ENCODE peak calls at places on chromosomes 16 and 17, in nine cellular contexts. P, W, J, D, Z, N, X, G and Y are unnamed samples. For H3K27me3, the result is how much of the 10 kb centered on the place peaks cover.

GRCh38 chr16:10577305-10578202 is 2.8 kb downstream of the EMP2 start:
- DNase-seq in P (peak), W (no peak), J (no peak), D (no peak), Z (peak), N (peak), X (no peak), G (no peak), Y (no peak)

GRCh38 chr16:64089697-64090096 is 1032.2 kb downstream of the CDH11 start:
- DNase-seq in P (peak), W (peak), J (peak), D (peak), Z (peak), N (no peak), X (peak), G (no peak), Y (no peak)

GRCh38 chr16:8818499-8819270 is 21.0 kb downstream of the PMM2 start:
- DNase-seq in P (no peak), W (no peak), J (no peak), D (no peak), Z (no peak), N (no peak), X (no peak), G (no peak), Y (no peak)

GRCh38 chr16:78177927-78178326 is 78.5 kb downstream of the WWOX start:
- DNase-seq in P (no peak), W (peak), J (no peak), D (no peak), Z (peak), N (no peak), X (no peak), G (no peak), Y (no peak)

GRCh38 chr16:19014456-19014855 is 30.7 kb downstream of the TMC7 start:
- DNase-seq in P (peak), W (no peak), J (peak), D (no peak), Z (no peak), N (peak), X (peak), G (no peak), Y (peak)

GRCh38 chr16:4373909-4374742 is 2.5 kb downstream of the VASN start:
- DNase-seq in P (peak), W (peak), J (peak), D (peak), Z (peak), N (peak), X (peak), G (no peak), Y (no peak)

GRCh38 chr16:27781195-27781524 is 231.2 kb downstream of the KATNIP start:
- DNase-seq in P (peak), W (no peak), J (no peak), D (no peak), Z (no peak), N (peak), X (peak), G (no peak), Y (no peak)

GRCh38 chr16:56631832-56632159 is 663 bp upstream of the MT1M start:
- DNase-seq in P (no peak), W (no peak), J (no peak), D (no peak), Z (no peak), N (no peak), X (no peak), G (no peak), Y (no peak)

GRCh38 chr16:89538286-89538685 is 22.2 kb upstream of the RPL13 start:
- DNase-seq in P (no peak), W (no peak), J (no peak), D (no peak), Z (no peak), N (no peak), X (no peak), G (no peak), Y (no peak)

GRCh38 chr17:83080641-83081560 is 1.5 kb downstream of the METRNL start:
- DNase-seq in P (no peak), W (peak), J (no peak), D (no peak), Z (peak), N (no peak), X (peak), G (no peak), Y (no peak)

GRCh38 chr17:33526753-33527152 is 233.7 kb upstream of the ASIC2 start:
- DNase-seq in P (no peak), W (no peak), J (no peak), D (no peak), Z (no peak), N (no peak), X (no peak), G (no peak), Y (no peak)

GRCh38 chr17:81165246-81166032 is at the start of gene PVALEF:
- DNase-seq in P (no peak), W (peak), J (peak), D (no peak), Z (peak), N (no peak), X (no peak), G (peak), Y (no peak)

GRCh38 chr17:34318474-34318873 is 761 bp upstream of the CCL8 start:
- DNase-seq in P (no peak), W (no peak), J (no peak), D (no peak), Z (peak), N (no peak), X (no peak), G (peak), Y (no peak)

GRCh38 chr16:1537763-1538289 is 4.4 kb downstream of the TMEM204 start:
- DNase-seq in P (no peak), W (no peak), J (no peak), D (no peak), Z (no peak), N (no peak), X (no peak), G (no peak), Y (no peak)

GRCh38 chr16:22318690-22319358 is 21.6 kb downstream of the POLR3E start:
- DNase-seq in P (no peak), W (peak), J (no peak), D (peak), Z (peak), N (no peak), X (peak), G (no peak), Y (no peak)

GRCh38 chr17:19327039-19327776 is 35.3 kb downstream of the B9D1 start:
- DNase-seq in P (no peak), W (no peak), J (no peak), D (peak), Z (no peak), N (peak), X (peak), G (no peak), Y (peak)

GRCh38 chr17:63274156-63274555 is 171.9 kb downstream of the CYB561 start:
- DNase-seq in P (peak), W (no peak), J (peak), D (no peak), Z (no peak), N (peak), X (peak), G (no peak), Y (no peak)

GRCh38 chr16:81522141-81522701 is 77.6 kb downstream of the CMIP start:
- DNase-seq in P (no peak), W (no peak), J (no peak), D (no peak), Z (no peak), N (no peak), X (no peak), G (peak), Y (peak)

GRCh38 chr17:29828676-29829291 is 101.2 kb downstream of the SSH2 start:
- DNase-seq in P (no peak), W (no peak), J (no peak), D (no peak), Z (no peak), N (no peak), X (no peak), G (no peak), Y (no peak)

GRCh38 chr16:65125871-65126270 is 4.0 kb upstream of the CDH11 start:
- DNase-seq in P (no peak), W (peak), J (no peak), D (no peak), Z (no peak), N (no peak), X (peak), G (peak), Y (no peak)

GRCh38 chr16:1991588-1992474 is 2.1 kb downstream of the SYNGR3 start:
- DNase-seq in P (peak), W (peak), J (peak), D (peak), Z (peak), N (peak), X (peak), G (peak), Y (peak)

GRCh38 chr17:28267720-28268609 is 51.0 kb upstream of the TMEM97 start:
- DNase-seq in P (no peak), W (no peak), J (no peak), D (no peak), Z (no peak), N (no peak), X (no peak), G (no peak), Y (no peak)

GRCh38 chr17:59342681-59343127 is 11.2 kb downstream of the YPEL2 start:
- DNase-seq in P (no peak), W (no peak), J (no peak), D (no peak), Z (no peak), N (no peak), X (no peak), G (no peak), Y (no peak)

GRCh38 chr16:65312071-65312470 is 190.2 kb upstream of the CDH11 start:
- DNase-seq in P (no peak), W (no peak), J (no peak), D (no peak), Z (no peak), N (no peak), X (peak), G (no peak), Y (no peak)

GRCh38 chr17:56451629-56452028 is 141.9 kb upstream of the NOG start:
- DNase-seq in P (no peak), W (no peak), J (no peak), D (peak), Z (no peak), N (no peak), X (no peak), G (no peak), Y (no peak)

GRCh38 chr17:34658796-34659195 is 79.4 kb downstream of the TMEM132E start:
- DNase-seq in P (no peak), W (no peak), J (no peak), D (no peak), Z (no peak), N (no peak), X (no peak), G (no peak), Y (no peak)

GRCh38 chr17:40068584-40068916 is 5.8 kb downstream of the THRA start:
- DNase-seq in P (no peak), W (no peak), J (no peak), D (no peak), Z (no peak), N (no peak), X (no peak), G (no peak), Y (no peak)

GRCh38 chr17:68378202-68379149 is 78.8 kb downstream of the WIPI1 start:
- DNase-seq in P (peak), W (peak), J (peak), D (peak), Z (peak), N (peak), X (peak), G (peak), Y (peak)

GRCh38 chr17:35540589-35541404 is 3.3 kb upstream of the SLFN12L start:
- DNase-seq in P (peak), W (no peak), J (peak), D (no peak), Z (no peak), N (peak), X (peak), G (no peak), Y (no peak)

GRCh38 chr16:1530883-1531637 is 2.4 kb upstream of the TMEM204 start:
- DNase-seq in P (peak), W (peak), J (peak), D (no peak), Z (no peak), N (peak), X (peak), G (no peak), Y (no peak)

GRCh38 chr17:74491645-74492044 is 25.2 kb downstream of the CD300A start:
- DNase-seq in P (no peak), W (no peak), J (no peak), D (no peak), Z (no peak), N (no peak), X (no peak), G (no peak), Y (no peak)

GRCh38 chr16:12611916-12612597 is 191.6 kb downstream of the CPPED1 start:
- DNase-seq in P (no peak), W (no peak), J (no peak), D (no peak), Z (no peak), N (no peak), X (no peak), G (no peak), Y (no peak)

GRCh38 chr16:12611006-12611477 is 192.6 kb downstream of the CPPED1 start:
- DNase-seq in P (no peak), W (no peak), J (no peak), D (peak), Z (no peak), N (no peak), X (no peak), G (no peak), Y (no peak)

GRCh38 chr16:12612598-12613101 is 191.0 kb downstream of the CPPED1 start:
- DNase-seq in P (no peak), W (peak), J (no peak), D (peak), Z (no peak), N (no peak), X (no peak), G (peak), Y (no peak)

GRCh38 chr16:12613131-12613991 is 190.3 kb downstream of the CPPED1 start:
- DNase-seq in P (no peak), W (peak), J (no peak), D (peak), Z (no peak), N (no peak), X (no peak), G (peak), Y (no peak)

GRCh38 chr16:12609937-12610699 is 193.6 kb downstream of the CPPED1 start:
- DNase-seq in P (no peak), W (no peak), J (no peak), D (peak), Z (no peak), N (no peak), X (no peak), G (no peak), Y (no peak)
- H3K27me3 ChIP-seq in P (under half), W (under half), J (under half), D (under half), Z (under half), N (under half), X (under half), G (under half), Y (under half)

DNA sequence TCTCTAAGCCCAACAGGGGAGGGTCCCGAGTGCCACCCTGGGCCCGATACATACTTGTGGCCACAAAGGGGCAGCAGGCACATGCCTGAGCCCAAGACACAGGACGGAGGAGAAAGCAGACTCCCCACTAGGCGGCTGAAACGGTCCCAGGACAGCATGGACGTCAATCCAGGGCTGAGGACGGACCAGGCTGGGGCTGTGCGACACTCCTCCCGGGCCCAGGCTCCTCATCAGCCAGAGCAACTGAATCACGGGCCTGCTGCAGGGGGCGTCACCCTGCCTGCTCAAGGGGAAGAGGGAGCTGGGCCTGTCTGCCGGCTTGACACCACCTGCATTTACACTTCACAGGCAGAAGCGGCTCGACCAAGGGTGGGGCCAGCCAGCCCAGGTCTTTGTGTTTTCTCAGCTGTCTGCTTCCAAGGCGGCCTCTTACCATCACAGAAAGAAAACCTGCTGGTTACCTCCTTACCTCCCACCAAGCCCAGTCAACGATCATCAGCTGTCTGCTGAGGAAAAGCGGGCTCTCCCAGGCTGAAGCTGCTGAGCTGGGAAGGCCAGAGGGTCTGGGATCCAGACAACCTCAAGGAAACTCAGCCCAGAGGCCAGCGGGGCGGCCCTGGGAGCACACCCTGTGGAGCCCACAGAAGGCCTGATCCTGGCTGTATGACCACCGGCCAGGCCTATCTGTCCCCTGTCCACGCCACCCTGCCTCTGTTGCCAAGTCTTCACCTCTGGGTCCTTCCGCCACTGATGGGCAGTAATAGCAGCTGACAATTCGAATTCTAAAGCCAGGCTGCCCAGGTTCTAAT is 26.4 kb downstream of the KIFC3 start:
- DNase-seq in P (no peak), W (peak), J (no peak), D (no peak), Z (peak), N (no peak), X (peak), G (peak), Y (no peak)
- TF ChIP-seq CTCF in P (no peak), W (peak), J (no peak), D (no peak), Z (peak), N (peak), X (peak), G (peak), Y (peak)

DNA sequence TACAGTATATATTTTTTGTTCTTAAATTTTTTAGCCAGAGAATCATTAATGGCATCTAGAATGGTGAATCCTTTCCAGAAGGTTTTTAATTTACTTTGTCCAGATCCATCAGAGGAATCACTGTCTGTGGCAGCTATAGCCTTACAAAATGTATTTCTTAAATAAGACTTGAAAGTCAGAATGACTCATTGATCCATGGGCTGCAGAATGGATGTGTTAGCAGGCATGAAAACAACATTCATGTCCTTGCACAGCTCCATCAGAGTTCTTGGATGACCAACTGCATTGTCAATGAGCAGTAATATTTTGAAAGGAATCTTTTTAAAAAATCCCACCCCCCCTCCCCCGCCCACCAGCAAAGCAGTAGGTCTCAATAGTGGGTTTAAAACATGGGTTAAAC is 51.4 kb downstream of the CACNG1 start:
- DNase-seq in P (no peak), W (no peak), J (no peak), D (peak), Z (no peak), N (no peak), X (peak), G (no peak), Y (no peak)
- H3K27me3 ChIP-seq in P (under half), W (under half), J (under half), D (under half), Z (under half), N (under half), X (under half), G (under half), Y (under half)

DNA sequence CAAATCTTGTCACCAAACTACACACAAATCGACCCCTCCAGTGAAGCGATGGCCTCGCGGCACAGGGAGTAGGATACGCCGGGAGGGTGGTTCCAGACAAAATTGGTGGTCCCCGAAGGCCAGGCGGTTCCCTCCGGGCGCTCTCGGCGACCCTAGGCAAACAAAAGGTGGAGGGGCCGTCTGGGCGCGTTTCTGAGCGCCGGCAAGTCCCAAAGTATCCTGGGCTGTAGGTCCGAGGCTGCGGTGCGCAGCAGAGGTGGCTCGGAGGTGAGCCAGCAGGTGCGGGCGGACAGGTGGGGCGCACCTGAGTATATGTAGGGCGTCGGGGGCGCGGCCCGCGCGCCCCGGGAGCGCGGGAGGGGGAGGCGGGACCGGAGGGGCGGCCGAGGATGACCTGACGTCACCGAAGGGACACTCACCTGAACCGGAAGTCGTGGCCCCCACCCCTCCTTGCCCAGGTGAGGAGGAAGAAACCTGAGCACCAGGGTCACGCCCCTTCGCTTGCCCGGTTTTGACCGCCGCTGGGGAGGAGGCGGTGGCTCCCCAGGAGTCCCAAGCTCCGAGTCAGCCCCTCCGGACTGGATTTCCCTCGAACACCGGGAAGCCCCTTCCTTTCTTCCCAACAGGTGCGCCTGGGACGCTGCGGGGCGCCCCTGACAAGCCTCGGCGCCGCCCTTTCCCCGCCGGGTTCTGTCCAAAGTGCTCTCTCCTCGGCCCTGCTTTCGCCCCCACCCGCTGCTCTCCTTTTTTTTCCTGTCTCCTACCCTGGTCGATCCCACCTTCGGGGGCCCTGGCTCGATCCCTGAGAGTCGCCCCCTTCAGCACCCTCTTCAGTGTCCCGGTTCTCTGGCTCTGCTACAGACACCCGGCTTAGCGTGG is at the start of gene CLDN7:
- DNase-seq in P (no peak), W (peak), J (peak), D (no peak), Z (peak), N (no peak), X (no peak), G (peak), Y (no peak)
- TF ChIP-seq CTCF in P (no peak), W (peak), J (peak), D (no peak), Z (no peak), N (no peak), X (no peak), G (no peak), Y (no peak)

DNA sequence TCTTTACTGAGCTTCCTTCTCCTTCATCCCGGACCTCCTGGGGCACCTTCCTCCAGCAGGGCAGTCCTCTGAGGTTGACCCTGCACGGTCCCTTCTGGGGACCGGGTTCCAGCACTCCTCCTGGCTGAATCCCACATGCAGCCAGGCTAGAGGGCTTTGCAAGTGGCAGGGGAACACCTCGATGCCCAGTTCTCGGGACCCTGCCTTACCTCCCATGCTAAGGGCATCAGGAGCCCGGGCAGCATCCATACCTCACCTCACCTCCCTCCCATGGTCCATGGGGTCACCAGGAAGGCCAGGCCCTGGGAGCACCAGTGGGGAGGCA is 81.1 kb downstream of the NT5M start:
- DNase-seq in P (no peak), W (no peak), J (no peak), D (no peak), Z (no peak), N (no peak), X (no peak), G (no peak), Y (no peak)
- H3K27me3 ChIP-seq in P (under half), W (under half), J (under half), D (under half), Z (under half), N (under half), X (under half), G (under half), Y (under half)